ENCODE peak calls at places on chromosomes 2 and 18, in ten cellular contexts. One of them, this sample, is unnamed.
A peak's percentile ranks its signal among the peaks of the same experiment; 100 is the strongest.

GRCh38 chr2:118443596-118443995 is 355.3 kb downstream of the INSIG2 start:
- DNase-seq in left cardiac atrium: no peak
- DNase-seq in activated CD8-positive, alpha-beta memory T cell treated with anti-CD3 and anti-CD28 coated beads, Interleukin-2, amount 50 U/mL, for 48 hours: no peak
- DNase-seq in mammary epithelial cell: peak; percentile 55
- DNase-seq in epithelial cell of esophagus: peak; percentile 32
- DNase-seq in NAMALWA: no peak
- DNase-seq in AG08395: peak; percentile 73
- DNase-seq in NCI-H2227 treated with DMSO at 0.1 percent for 48 hours: no peak
- DNase-seq in COLO829: no peak
- DNase-seq in NCI-H774: no peak
- DNase-seq in this sample: peak; percentile 69

GRCh38 chr2:66494708-66495107 is 59.8 kb downstream of the MEIS1 start:
- DNase-seq in left cardiac atrium: peak; percentile 64
- DNase-seq in activated CD8-positive, alpha-beta memory T cell treated with anti-CD3 and anti-CD28 coated beads, Interleukin-2, amount 50 U/mL, for 48 hours: no peak
- DNase-seq in mammary epithelial cell: peak; percentile 33
- DNase-seq in epithelial cell of esophagus: peak; percentile 82
- DNase-seq in NAMALWA: no peak
- DNase-seq in AG08395: peak; percentile 46
- DNase-seq in NCI-H2227 treated with DMSO at 0.1 percent for 48 hours: no peak
- DNase-seq in COLO829: no peak
- DNase-seq in NCI-H774: no peak
- DNase-seq in this sample: peak; percentile 92

GRCh38 chr2:6865346-6866238 is at the start of gene CMPK2:
- DNase-seq in left cardiac atrium: peak; percentile 79
- DNase-seq in activated CD8-positive, alpha-beta memory T cell treated with anti-CD3 and anti-CD28 coated beads, Interleukin-2, amount 50 U/mL, for 48 hours: peak; percentile 85
- DNase-seq in mammary epithelial cell: peak; percentile 33
- DNase-seq in epithelial cell of esophagus: peak; percentile 19
- DNase-seq in NAMALWA: peak; percentile 74
- DNase-seq in AG08395: peak; percentile 55
- DNase-seq in NCI-H2227 treated with DMSO at 0.1 percent for 48 hours: no peak
- DNase-seq in COLO829: peak; percentile 53
- DNase-seq in NCI-H774: peak; percentile 44
- DNase-seq in this sample: no peak

GRCh38 chr2:214699236-214699635 is 110.2 kb downstream of the BARD1 start:
- DNase-seq in left cardiac atrium: no peak
- DNase-seq in activated CD8-positive, alpha-beta memory T cell treated with anti-CD3 and anti-CD28 coated beads, Interleukin-2, amount 50 U/mL, for 48 hours: no peak
- DNase-seq in mammary epithelial cell: peak; percentile 48
- DNase-seq in epithelial cell of esophagus: peak; percentile 86
- DNase-seq in NAMALWA: no peak
- DNase-seq in AG08395: no peak
- DNase-seq in NCI-H2227 treated with DMSO at 0.1 percent for 48 hours: no peak
- DNase-seq in COLO829: no peak
- DNase-seq in NCI-H774: no peak
- DNase-seq in this sample: no peak

GRCh38 chr2:206805922-206806607 is 40.7 kb downstream of the FASTKD2 start:
- DNase-seq in left cardiac atrium: no peak
- DNase-seq in activated CD8-positive, alpha-beta memory T cell treated with anti-CD3 and anti-CD28 coated beads, Interleukin-2, amount 50 U/mL, for 48 hours: no peak
- DNase-seq in mammary epithelial cell: no peak
- DNase-seq in epithelial cell of esophagus: no peak
- DNase-seq in NAMALWA: no peak
- DNase-seq in AG08395: peak; percentile 24
- DNase-seq in NCI-H2227 treated with DMSO at 0.1 percent for 48 hours: no peak
- DNase-seq in COLO829: no peak
- DNase-seq in NCI-H774: no peak
- DNase-seq in this sample: peak; percentile 81

GRCh38 chr2:170394988-170395387 is 217.0 kb downstream of the MYO3B start:
- DNase-seq in left cardiac atrium: no peak
- DNase-seq in activated CD8-positive, alpha-beta memory T cell treated with anti-CD3 and anti-CD28 coated beads, Interleukin-2, amount 50 U/mL, for 48 hours: no peak
- DNase-seq in mammary epithelial cell: no peak
- DNase-seq in epithelial cell of esophagus: no peak
- DNase-seq in NAMALWA: no peak
- DNase-seq in AG08395: no peak
- DNase-seq in NCI-H2227 treated with DMSO at 0.1 percent for 48 hours: peak; percentile 30
- DNase-seq in COLO829: peak; percentile 65
- DNase-seq in NCI-H774: no peak
- DNase-seq in this sample: peak; percentile 17

GRCh38 chr2:20992201-20992711 is 51.6 kb downstream of the APOB start:
- DNase-seq in left cardiac atrium: no peak
- DNase-seq in activated CD8-positive, alpha-beta memory T cell treated with anti-CD3 and anti-CD28 coated beads, Interleukin-2, amount 50 U/mL, for 48 hours: no peak
- DNase-seq in mammary epithelial cell: peak; percentile 50
- DNase-seq in epithelial cell of esophagus: peak; percentile 58
- DNase-seq in NAMALWA: no peak
- DNase-seq in AG08395: peak; percentile 6
- DNase-seq in NCI-H2227 treated with DMSO at 0.1 percent for 48 hours: no peak
- DNase-seq in COLO829: peak; percentile 11
- DNase-seq in NCI-H774: no peak
- DNase-seq in this sample: peak; percentile 5

GRCh38 chr2:206378835-206379234 is 64.5 kb upstream of the ADAM23 start:
- DNase-seq in left cardiac atrium: no peak
- DNase-seq in activated CD8-positive, alpha-beta memory T cell treated with anti-CD3 and anti-CD28 coated beads, Interleukin-2, amount 50 U/mL, for 48 hours: no peak
- DNase-seq in mammary epithelial cell: peak; percentile 19
- DNase-seq in epithelial cell of esophagus: no peak
- DNase-seq in NAMALWA: no peak
- DNase-seq in AG08395: no peak
- DNase-seq in NCI-H2227 treated with DMSO at 0.1 percent for 48 hours: no peak
- DNase-seq in COLO829: no peak
- DNase-seq in NCI-H774: no peak
- DNase-seq in this sample: no peak

GRCh38 chr2:233363744-233364235 is 9.5 kb downstream of the DGKD start:
- DNase-seq in left cardiac atrium: no peak
- DNase-seq in activated CD8-positive, alpha-beta memory T cell treated with anti-CD3 and anti-CD28 coated beads, Interleukin-2, amount 50 U/mL, for 48 hours: no peak
- DNase-seq in mammary epithelial cell: no peak
- DNase-seq in epithelial cell of esophagus: no peak
- DNase-seq in NAMALWA: peak; percentile 75
- DNase-seq in AG08395: no peak
- DNase-seq in NCI-H2227 treated with DMSO at 0.1 percent for 48 hours: no peak
- DNase-seq in COLO829: no peak
- DNase-seq in NCI-H774: no peak
- DNase-seq in this sample: no peak

GRCh38 chr2:202030676-202031075 is 3.0 kb upstream of the FZD7 start:
- DNase-seq in left cardiac atrium: no peak
- DNase-seq in activated CD8-positive, alpha-beta memory T cell treated with anti-CD3 and anti-CD28 coated beads, Interleukin-2, amount 50 U/mL, for 48 hours: no peak
- DNase-seq in mammary epithelial cell: no peak
- DNase-seq in epithelial cell of esophagus: no peak
- DNase-seq in NAMALWA: no peak
- DNase-seq in AG08395: peak; percentile 59
- DNase-seq in NCI-H2227 treated with DMSO at 0.1 percent for 48 hours: no peak
- DNase-seq in COLO829: no peak
- DNase-seq in NCI-H774: no peak
- DNase-seq in this sample: peak; percentile 40

GRCh38 chr18:23568739-23569138 is 17.6 kb downstream of the NPC1 start:
- DNase-seq in left cardiac atrium: no peak
- DNase-seq in activated CD8-positive, alpha-beta memory T cell treated with anti-CD3 and anti-CD28 coated beads, Interleukin-2, amount 50 U/mL, for 48 hours: no peak
- DNase-seq in mammary epithelial cell: no peak
- DNase-seq in epithelial cell of esophagus: peak; percentile 19
- DNase-seq in NAMALWA: no peak
- DNase-seq in AG08395: no peak
- DNase-seq in NCI-H2227 treated with DMSO at 0.1 percent for 48 hours: no peak
- DNase-seq in COLO829: no peak
- DNase-seq in NCI-H774: no peak
- DNase-seq in this sample: no peak

GRCh38 chr2:57701391-57701791 is 345.2 kb upstream of the VRK2 start:
- DNase-seq in left cardiac atrium: no peak
- DNase-seq in activated CD8-positive, alpha-beta memory T cell treated with anti-CD3 and anti-CD28 coated beads, Interleukin-2, amount 50 U/mL, for 48 hours: no peak
- DNase-seq in mammary epithelial cell: no peak
- DNase-seq in epithelial cell of esophagus: no peak
- DNase-seq in NAMALWA: no peak
- DNase-seq in AG08395: peak; percentile 9
- DNase-seq in NCI-H2227 treated with DMSO at 0.1 percent for 48 hours: no peak
- DNase-seq in COLO829: no peak
- DNase-seq in NCI-H774: no peak
- DNase-seq in this sample: no peak

GRCh38 chr2:217449436-217449835 is 553.4 kb downstream of the TNS1 start:
- DNase-seq in left cardiac atrium: no peak
- DNase-seq in activated CD8-positive, alpha-beta memory T cell treated with anti-CD3 and anti-CD28 coated beads, Interleukin-2, amount 50 U/mL, for 48 hours: no peak
- DNase-seq in mammary epithelial cell: no peak
- DNase-seq in epithelial cell of esophagus: no peak
- DNase-seq in NAMALWA: no peak
- DNase-seq in AG08395: no peak
- DNase-seq in NCI-H2227 treated with DMSO at 0.1 percent for 48 hours: peak; percentile 81
- DNase-seq in COLO829: no peak
- DNase-seq in NCI-H774: no peak
- DNase-seq in this sample: no peak

GRCh38 chr18:9782073-9782857 is 74.2 kb downstream of the RAB31 start:
- DNase-seq in left cardiac atrium: no peak
- DNase-seq in activated CD8-positive, alpha-beta memory T cell treated with anti-CD3 and anti-CD28 coated beads, Interleukin-2, amount 50 U/mL, for 48 hours: no peak
- DNase-seq in mammary epithelial cell: peak; percentile 63
- DNase-seq in epithelial cell of esophagus: peak; percentile 77
- DNase-seq in NAMALWA: no peak
- DNase-seq in AG08395: peak; percentile 73
- DNase-seq in NCI-H2227 treated with DMSO at 0.1 percent for 48 hours: no peak
- DNase-seq in COLO829: no peak
- DNase-seq in NCI-H774: no peak
- DNase-seq in this sample: peak; percentile 86

GRCh38 chr2:123532126-123532525 is 493.0 kb upstream of the CNTNAP5 start:
- DNase-seq in left cardiac atrium: no peak
- DNase-seq in activated CD8-positive, alpha-beta memory T cell treated with anti-CD3 and anti-CD28 coated beads, Interleukin-2, amount 50 U/mL, for 48 hours: no peak
- DNase-seq in mammary epithelial cell: no peak
- DNase-seq in epithelial cell of esophagus: no peak
- DNase-seq in NAMALWA: no peak
- DNase-seq in AG08395: no peak
- DNase-seq in NCI-H2227 treated with DMSO at 0.1 percent for 48 hours: no peak
- DNase-seq in COLO829: no peak
- DNase-seq in NCI-H774: no peak
- DNase-seq in this sample: no peak

GRCh38 chr18:79532690-79533058 is 136.9 kb downstream of the NFATC1 start:
- DNase-seq in left cardiac atrium: no peak
- DNase-seq in activated CD8-positive, alpha-beta memory T cell treated with anti-CD3 and anti-CD28 coated beads, Interleukin-2, amount 50 U/mL, for 48 hours: no peak
- DNase-seq in mammary epithelial cell: no peak
- DNase-seq in epithelial cell of esophagus: no peak
- DNase-seq in NAMALWA: no peak
- DNase-seq in AG08395: peak; percentile 25
- DNase-seq in NCI-H2227 treated with DMSO at 0.1 percent for 48 hours: no peak
- DNase-seq in COLO829: no peak
- DNase-seq in NCI-H774: no peak
- DNase-seq in this sample: no peak

GRCh38 chr2:108377815-108378630 is at the start of gene SULT1C4:
- DNase-seq in left cardiac atrium: peak; percentile 71
- DNase-seq in activated CD8-positive, alpha-beta memory T cell treated with anti-CD3 and anti-CD28 coated beads, Interleukin-2, amount 50 U/mL, for 48 hours: no peak
- DNase-seq in mammary epithelial cell: no peak
- DNase-seq in epithelial cell of esophagus: no peak
- DNase-seq in NAMALWA: no peak
- DNase-seq in AG08395: no peak
- DNase-seq in NCI-H2227 treated with DMSO at 0.1 percent for 48 hours: peak; percentile 21
- DNase-seq in COLO829: no peak
- DNase-seq in NCI-H774: no peak
- DNase-seq in this sample: peak; percentile 28

GRCh38 chr2:148132400-148132799 is 111.5 kb downstream of the MBD5 start:
- DNase-seq in left cardiac atrium: no peak
- DNase-seq in activated CD8-positive, alpha-beta memory T cell treated with anti-CD3 and anti-CD28 coated beads, Interleukin-2, amount 50 U/mL, for 48 hours: no peak
- DNase-seq in mammary epithelial cell: peak; percentile 65
- DNase-seq in epithelial cell of esophagus: peak; percentile 71
- DNase-seq in NAMALWA: no peak
- DNase-seq in AG08395: peak; percentile 41
- DNase-seq in NCI-H2227 treated with DMSO at 0.1 percent for 48 hours: no peak
- DNase-seq in COLO829: no peak
- DNase-seq in NCI-H774: no peak
- DNase-seq in this sample: peak; percentile 26

GRCh38 chr18:53789376-53790247 is 434.9 kb downstream of the MBD2 start:
- DNase-seq in left cardiac atrium: no peak
- DNase-seq in activated CD8-positive, alpha-beta memory T cell treated with anti-CD3 and anti-CD28 coated beads, Interleukin-2, amount 50 U/mL, for 48 hours: no peak
- DNase-seq in mammary epithelial cell: no peak
- DNase-seq in epithelial cell of esophagus: no peak
- DNase-seq in NAMALWA: no peak
- DNase-seq in AG08395: no peak
- DNase-seq in NCI-H2227 treated with DMSO at 0.1 percent for 48 hours: no peak
- DNase-seq in COLO829: no peak
- DNase-seq in NCI-H774: no peak
- DNase-seq in this sample: no peak

GRCh38 chr2:195582188-195582587 is 74.8 kb upstream of the SLC39A10 start:
- DNase-seq in left cardiac atrium: no peak
- DNase-seq in activated CD8-positive, alpha-beta memory T cell treated with anti-CD3 and anti-CD28 coated beads, Interleukin-2, amount 50 U/mL, for 48 hours: no peak
- DNase-seq in mammary epithelial cell: no peak
- DNase-seq in epithelial cell of esophagus: no peak
- DNase-seq in NAMALWA: no peak
- DNase-seq in AG08395: no peak
- DNase-seq in NCI-H2227 treated with DMSO at 0.1 percent for 48 hours: no peak
- DNase-seq in COLO829: no peak
- DNase-seq in NCI-H774: no peak
- DNase-seq in this sample: no peak

GRCh38 chr2:159894145-159894838 is 96.3 kb upstream of the CD302 start:
- DNase-seq in left cardiac atrium: no peak
- DNase-seq in activated CD8-positive, alpha-beta memory T cell treated with anti-CD3 and anti-CD28 coated beads, Interleukin-2, amount 50 U/mL, for 48 hours: no peak
- DNase-seq in mammary epithelial cell: peak; percentile 35
- DNase-seq in epithelial cell of esophagus: no peak
- DNase-seq in NAMALWA: no peak
- DNase-seq in AG08395: no peak
- DNase-seq in NCI-H2227 treated with DMSO at 0.1 percent for 48 hours: no peak
- DNase-seq in COLO829: no peak
- DNase-seq in NCI-H774: no peak
- DNase-seq in this sample: no peak

GRCh38 chr2:38709515-38710194 is 41.5 kb downstream of the SRSF7 start:
- DNase-seq in left cardiac atrium: no peak
- DNase-seq in activated CD8-positive, alpha-beta memory T cell treated with anti-CD3 and anti-CD28 coated beads, Interleukin-2, amount 50 U/mL, for 48 hours: no peak
- DNase-seq in mammary epithelial cell: no peak
- DNase-seq in epithelial cell of esophagus: no peak
- DNase-seq in NAMALWA: no peak
- DNase-seq in AG08395: no peak
- DNase-seq in NCI-H2227 treated with DMSO at 0.1 percent for 48 hours: no peak
- DNase-seq in COLO829: no peak
- DNase-seq in NCI-H774: no peak
- DNase-seq in this sample: no peak

GRCh38 chr2:14363976-14364375 is 268.5 kb upstream of the LRATD1 start:
- DNase-seq in left cardiac atrium: no peak
- DNase-seq in activated CD8-positive, alpha-beta memory T cell treated with anti-CD3 and anti-CD28 coated beads, Interleukin-2, amount 50 U/mL, for 48 hours: no peak
- DNase-seq in mammary epithelial cell: no peak
- DNase-seq in epithelial cell of esophagus: peak; percentile 6
- DNase-seq in NAMALWA: no peak
- DNase-seq in AG08395: no peak
- DNase-seq in NCI-H2227 treated with DMSO at 0.1 percent for 48 hours: no peak
- DNase-seq in COLO829: no peak
- DNase-seq in NCI-H774: no peak
- DNase-seq in this sample: no peak

GRCh38 chr2:101516833-101517690 is 42.1 kb upstream of the RFX8 start:
- DNase-seq in left cardiac atrium: no peak
- DNase-seq in activated CD8-positive, alpha-beta memory T cell treated with anti-CD3 and anti-CD28 coated beads, Interleukin-2, amount 50 U/mL, for 48 hours: no peak
- DNase-seq in mammary epithelial cell: peak; percentile 98
- DNase-seq in epithelial cell of esophagus: peak; percentile 96
- DNase-seq in NAMALWA: no peak
- DNase-seq in AG08395: peak; percentile 82
- DNase-seq in NCI-H2227 treated with DMSO at 0.1 percent for 48 hours: no peak
- DNase-seq in COLO829: no peak
- DNase-seq in NCI-H774: no peak
- DNase-seq in this sample: peak; percentile 99

GRCh38 chr2:226772389-226773179 is 27.0 kb downstream of the IRS1 start:
- DNase-seq in left cardiac atrium: no peak
- DNase-seq in activated CD8-positive, alpha-beta memory T cell treated with anti-CD3 and anti-CD28 coated beads, Interleukin-2, amount 50 U/mL, for 48 hours: no peak
- DNase-seq in mammary epithelial cell: no peak
- DNase-seq in epithelial cell of esophagus: no peak
- DNase-seq in NAMALWA: peak; percentile 96
- DNase-seq in AG08395: no peak
- DNase-seq in NCI-H2227 treated with DMSO at 0.1 percent for 48 hours: no peak
- DNase-seq in COLO829: no peak
- DNase-seq in NCI-H774: no peak
- DNase-seq in this sample: no peak

GRCh38 chr2:37886745-37887144 is 38.3 kb upstream of the RMDN2 start:
- DNase-seq in left cardiac atrium: no peak
- DNase-seq in activated CD8-positive, alpha-beta memory T cell treated with anti-CD3 and anti-CD28 coated beads, Interleukin-2, amount 50 U/mL, for 48 hours: no peak
- DNase-seq in mammary epithelial cell: peak; percentile 20
- DNase-seq in epithelial cell of esophagus: peak; percentile 8
- DNase-seq in NAMALWA: no peak
- DNase-seq in AG08395: peak; percentile 91
- DNase-seq in NCI-H2227 treated with DMSO at 0.1 percent for 48 hours: no peak
- DNase-seq in COLO829: no peak
- DNase-seq in NCI-H774: no peak
- DNase-seq in this sample: peak; percentile 45

GRCh38 chr2:212145111-212145510 is 393.5 kb downstream of the ERBB4 start:
- DNase-seq in left cardiac atrium: no peak
- DNase-seq in activated CD8-positive, alpha-beta memory T cell treated with anti-CD3 and anti-CD28 coated beads, Interleukin-2, amount 50 U/mL, for 48 hours: no peak
- DNase-seq in mammary epithelial cell: peak; percentile 6
- DNase-seq in epithelial cell of esophagus: peak; percentile 60
- DNase-seq in NAMALWA: no peak
- DNase-seq in AG08395: peak; percentile 13
- DNase-seq in NCI-H2227 treated with DMSO at 0.1 percent for 48 hours: no peak
- DNase-seq in COLO829: peak; percentile 50
- DNase-seq in NCI-H774: no peak
- DNase-seq in this sample: peak; percentile 2

GRCh38 chr2:179068991-179069643 is 19.2 kb upstream of the CCDC141 start:
- DNase-seq in left cardiac atrium: no peak
- DNase-seq in activated CD8-positive, alpha-beta memory T cell treated with anti-CD3 and anti-CD28 coated beads, Interleukin-2, amount 50 U/mL, for 48 hours: no peak
- DNase-seq in mammary epithelial cell: no peak
- DNase-seq in epithelial cell of esophagus: no peak
- DNase-seq in NAMALWA: no peak
- DNase-seq in AG08395: no peak
- DNase-seq in NCI-H2227 treated with DMSO at 0.1 percent for 48 hours: no peak
- DNase-seq in COLO829: no peak
- DNase-seq in NCI-H774: no peak
- DNase-seq in this sample: no peak